ENCODE peak calls at places on chromosome 5, in ten cellular contexts. N is IMR-90; L is endothelial cell; X is uterus; J is activated naive CD4-positive, alpha-beta T cell treated with anti-CD3 and anti-CD28 coated beads for 36 hours; K is lower lobe of right lung; D is amniotic stem cell; Q is erythroblast; W is NCI-H1092; O is GM12865. A is an unnamed sample.

GRCh38 chr5:142316051-142316450 is 8.8 kb downstream of the SPRY4 start:
- DNase-seq in L (no peak), X (no peak), Q (no peak), D (peak; percentile 56), O (peak; percentile 50), W (peak; percentile 83), N (peak; percentile 67), K (no peak), J (peak; percentile 24), A (peak; percentile 62)

GRCh38 chr5:151743535-151743934 is 14.9 kb downstream of the ATOX1 start:
- DNase-seq in L (no peak), W (no peak), Q (no peak), N (peak; percentile 38), D (no peak), X (no peak), K (no peak), J (no peak), O (no peak), A (peak; percentile 38)

GRCh38 chr5:45737153-45737552 is 41.0 kb upstream of the HCN1 start:
- DNase-seq in N (no peak), K (no peak), W (no peak), L (no peak), D (no peak), J (no peak), Q (no peak), X (no peak), O (no peak), A (no peak)

GRCh38 chr5:14738050-14738449 is 73.5 kb downstream of the OTULIN start:
- DNase-seq in J (no peak), X (no peak), W (no peak), K (no peak), O (no peak), N (no peak), Q (no peak), D (no peak), L (no peak), A (no peak)

GRCh38 chr5:77181173-77181572 is 29.3 kb upstream of the PDE8B start:
- DNase-seq in X (no peak), O (no peak), Q (no peak), K (no peak), J (no peak), D (no peak), L (no peak), N (no peak), W (no peak), A (no peak)

GRCh38 chr5:66498791-66499207 is 97.4 kb upstream of the MAST4 start:
- DNase-seq in N (no peak), Q (peak; percentile 10), L (no peak), W (no peak), O (peak; percentile 11), D (no peak), X (no peak), J (peak; percentile 25), K (no peak), A (peak; percentile 58)

GRCh38 chr5:3032513-3032912 is 281.0 kb upstream of the IRX2 start:
- DNase-seq in N (no peak), Q (no peak), L (no peak), K (no peak), X (no peak), W (peak; percentile 38), O (no peak), D (no peak), J (no peak), A (no peak)

GRCh38 chr5:145500712-145501111 is 334.4 kb downstream of the PRELID2 start:
- DNase-seq in D (no peak), K (no peak), X (no peak), L (no peak), W (no peak), O (no peak), N (no peak), Q (no peak), J (no peak), A (no peak)

GRCh38 chr5:55308254-55308836 is 556 bp downstream of the MTREX start:
- DNase-seq in L (peak; percentile 3), X (no peak), Q (peak; percentile 75), N (peak; percentile 19), K (no peak), O (peak; percentile 45), W (no peak), D (no peak), J (peak; percentile 29), A (peak; percentile 63)

A was measured in GM23248.